ENCODE peak calls at places on chromosomes 4 and X, in six cellular contexts. One of them, this sample, is unnamed.

GRCh38 chrX:103918584-103919335 is 43.7 kb upstream of the TMSB15B start:
- DNase-seq in astrocyte of the cerebellum: no peak
- DNase-seq in prostate gland: peak; percentile 19
- DNase-seq in hepatocyte: peak; percentile 66
- DNase-seq in bronchial epithelial cell: peak; percentile 41
- DNase-seq in adipocyte: peak; percentile 76
- DNase-seq in this sample: peak; percentile 17

GRCh38 chr4:140856692-140857091 is 100.5 kb upstream of the TBC1D9 start:
- DNase-seq in astrocyte of the cerebellum: peak; percentile 98
- DNase-seq in prostate gland: no peak
- DNase-seq in hepatocyte: peak; percentile 18
- DNase-seq in bronchial epithelial cell: peak; percentile 93
- DNase-seq in adipocyte: peak; percentile 38
- DNase-seq in this sample: peak; percentile 54

GRCh38 chr4:86026720-86027119 is 333.1 kb downstream of the MAPK10 start:
- DNase-seq in astrocyte of the cerebellum: no peak
- DNase-seq in prostate gland: no peak
- DNase-seq in hepatocyte: no peak
- DNase-seq in bronchial epithelial cell: no peak
- DNase-seq in adipocyte: no peak
- DNase-seq in this sample: no peak

GRCh38 chrX:40104649-40105015 is 6.9 kb upstream of the BCOR start:
- DNase-seq in astrocyte of the cerebellum: no peak
- DNase-seq in prostate gland: peak; percentile 38
- DNase-seq in hepatocyte: peak; percentile 82
- DNase-seq in bronchial epithelial cell: no peak
- DNase-seq in adipocyte: peak; percentile 75
- DNase-seq in this sample: no peak

GRCh38 chrX:71627588-71628404 is 9.5 kb upstream of the CXCR3 start:
- DNase-seq in astrocyte of the cerebellum: no peak
- DNase-seq in prostate gland: no peak
- DNase-seq in hepatocyte: no peak
- DNase-seq in bronchial epithelial cell: no peak
- DNase-seq in adipocyte: no peak
- DNase-seq in this sample: no peak

GRCh38 chr4:18695733-18696527 is 674.4 kb upstream of the LCORL start:
- DNase-seq in astrocyte of the cerebellum: no peak
- DNase-seq in prostate gland: no peak
- DNase-seq in hepatocyte: no peak
- DNase-seq in bronchial epithelial cell: no peak
- DNase-seq in adipocyte: no peak
- DNase-seq in this sample: no peak

GRCh38 chr4:6355052-6355451 is 85.4 kb downstream of the WFS1 start:
- DNase-seq in astrocyte of the cerebellum: no peak
- DNase-seq in prostate gland: no peak
- DNase-seq in hepatocyte: no peak
- DNase-seq in bronchial epithelial cell: no peak
- DNase-seq in adipocyte: no peak
- DNase-seq in this sample: no peak

GRCh38 chrX:133258481-133258880 is 40.3 kb upstream of the TFDP3 start:
- DNase-seq in astrocyte of the cerebellum: peak; percentile 15
- DNase-seq in prostate gland: no peak
- DNase-seq in hepatocyte: no peak
- DNase-seq in bronchial epithelial cell: peak; percentile 68
- DNase-seq in adipocyte: peak; percentile 45
- DNase-seq in this sample: no peak

GRCh38 chrX:132443736-132444135 is 45.1 kb downstream of the MBNL3 start:
- DNase-seq in astrocyte of the cerebellum: no peak
- DNase-seq in prostate gland: no peak
- DNase-seq in hepatocyte: no peak
- DNase-seq in bronchial epithelial cell: peak; percentile 2
- DNase-seq in adipocyte: peak; percentile 47
- DNase-seq in this sample: peak; percentile 48

DNA sequence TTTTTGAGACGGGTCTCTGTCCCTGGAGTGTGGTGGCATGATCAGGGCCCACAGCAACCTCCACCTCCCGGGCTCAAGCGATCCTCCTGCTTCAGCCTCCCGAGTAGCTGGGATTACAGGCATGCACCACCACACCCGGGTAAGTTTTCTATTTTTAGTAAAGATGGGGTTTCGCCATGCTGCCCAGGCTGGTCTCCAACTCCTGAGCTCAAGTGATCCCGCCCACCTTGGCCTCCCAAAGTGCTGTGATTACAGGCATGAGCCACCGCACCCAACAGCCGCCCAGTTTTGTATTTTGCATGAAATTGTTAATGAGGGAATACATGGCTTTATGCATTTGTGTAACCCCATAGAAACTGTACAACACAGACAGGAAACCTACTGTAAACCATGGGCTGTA is 2.8 kb upstream of the ARHGAP4 start:
- DNase-seq in astrocyte of the cerebellum: no peak
- DNase-seq in prostate gland: no peak
- DNase-seq in hepatocyte: no peak
- DNase-seq in bronchial epithelial cell: no peak
- DNase-seq in adipocyte: no peak
- DNase-seq in this sample: no peak
- H3K4me3 ChIP-seq in astrocyte of the cerebellum: peak overlapping the region; percentile 24
- H3K4me3 ChIP-seq in prostate gland: no peak overlapping the region
- H3K4me3 ChIP-seq in hepatocyte: no peak overlapping the region
- H3K4me3 ChIP-seq in bronchial epithelial cell: no peak overlapping the region
- H3K4me3 ChIP-seq in adipocyte: peak overlapping the region; percentile 66
- H3K4me3 ChIP-seq in this sample: no peak overlapping the region

GRCh38 chrX:2703991-2704369 is 12.9 kb downstream of the CD99 start:
- DNase-seq in astrocyte of the cerebellum: no peak
- DNase-seq in prostate gland: peak; percentile 75
- DNase-seq in hepatocyte: no peak
- DNase-seq in bronchial epithelial cell: peak; percentile 69
- DNase-seq in adipocyte: no peak
- DNase-seq in this sample: no peak
- H3K4me3 ChIP-seq in astrocyte of the cerebellum: no peak overlapping the region
- H3K4me3 ChIP-seq in prostate gland: no peak overlapping the region
- H3K4me3 ChIP-seq in hepatocyte: no peak overlapping the region
- H3K4me3 ChIP-seq in bronchial epithelial cell: no peak overlapping the region
- H3K4me3 ChIP-seq in adipocyte: no peak overlapping the region
- H3K4me3 ChIP-seq in this sample: no peak overlapping the region

GRCh38 chrX:154020500-154021115 is 906 bp upstream of the IRAK1 start:
- DNase-seq in astrocyte of the cerebellum: no peak
- DNase-seq in prostate gland: no peak
- DNase-seq in hepatocyte: no peak
- DNase-seq in bronchial epithelial cell: no peak
- DNase-seq in adipocyte: peak; percentile 43
- DNase-seq in this sample: no peak
- H3K4me3 ChIP-seq in astrocyte of the cerebellum: peak overlapping the region; percentile 34
- H3K4me3 ChIP-seq in prostate gland: peak overlapping the region; percentile 37
- H3K4me3 ChIP-seq in hepatocyte: no peak overlapping the region
- H3K4me3 ChIP-seq in bronchial epithelial cell: peak overlapping the region; percentile 52
- H3K4me3 ChIP-seq in adipocyte: peak overlapping the region; percentile 73
- H3K4me3 ChIP-seq in this sample: peak overlapping the region; percentile 43

DNA sequence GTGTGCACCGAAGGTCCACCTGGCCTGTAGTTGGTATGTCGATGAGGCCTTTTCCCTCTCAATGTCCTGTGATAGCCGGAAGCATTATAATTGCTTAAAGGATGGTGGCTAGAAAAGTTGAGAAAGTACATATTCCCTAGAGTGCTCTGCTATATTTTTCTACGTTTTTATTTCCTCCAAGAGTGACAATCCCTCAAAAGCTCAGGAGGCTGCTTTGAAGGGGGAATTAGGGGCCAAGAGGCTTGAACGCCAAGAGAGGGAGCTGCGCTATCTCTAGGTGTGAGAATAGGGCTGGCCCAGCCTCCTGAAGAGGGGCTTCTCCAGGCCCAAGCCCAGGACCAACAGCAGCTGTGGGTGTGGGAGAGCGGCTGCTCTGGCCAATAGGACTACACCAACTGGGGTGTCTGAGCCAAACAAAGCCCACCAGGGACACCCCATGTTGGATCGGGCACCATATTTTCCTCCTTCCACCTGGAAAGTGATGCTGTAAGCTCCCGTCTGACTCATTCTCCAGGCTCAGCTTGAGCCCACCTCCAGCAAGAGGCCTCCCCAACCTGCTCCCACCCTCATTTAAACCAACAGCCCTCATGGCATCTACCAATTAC is 124.0 kb downstream of the IRF2 start:
- DNase-seq in astrocyte of the cerebellum: no peak
- DNase-seq in prostate gland: no peak
- DNase-seq in hepatocyte: no peak
- DNase-seq in bronchial epithelial cell: no peak
- DNase-seq in adipocyte: no peak
- DNase-seq in this sample: no peak
- H3K4me3 ChIP-seq in astrocyte of the cerebellum: no peak overlapping the region
- H3K4me3 ChIP-seq in prostate gland: no peak overlapping the region
- H3K4me3 ChIP-seq in hepatocyte: no peak overlapping the region
- H3K4me3 ChIP-seq in bronchial epithelial cell: no peak overlapping the region
- H3K4me3 ChIP-seq in adipocyte: no peak overlapping the region
- H3K4me3 ChIP-seq in this sample: no peak overlapping the region